ENCODE peak calls at places on chromosomes 12 and 14, in four cellular contexts. Q is mammary epithelial cell, L is tibial artery, T is thoracic aorta. D is an unnamed sample.

GRCh38 chr12:93113317-93114006 is 184.4 kb upstream of the EEA1 start:
- DNase-seq in Q (peak; percentile 23), L (no peak), T (no peak), D (no peak)

GRCh38 chr12:80636832-80637231 is 70.6 kb upstream of the MYF6 start:
- DNase-seq in Q (no peak), L (no peak), T (no peak), D (no peak)

GRCh38 chr14:81981311-81981675 is 447.6 kb upstream of the SEL1L start:
- DNase-seq in Q (no peak), L (no peak), T (no peak), D (no peak)

GRCh38 chr12:113769322-113769721 is 196.8 kb downstream of the RBM19 start:
- DNase-seq in Q (no peak), L (no peak), T (no peak), D (no peak)

GRCh38 chr12:92408072-92408900 is 262.6 kb upstream of the BTG1 start:
- DNase-seq in Q (peak; percentile 55), L (no peak), T (no peak), D (no peak)

GRCh38 chr14:73747386-73748211 is 33.4 kb upstream of the PNMA1 start:
- DNase-seq in Q (no peak), L (no peak), T (no peak), D (no peak)

GRCh38 chr12:10829994-10830393 is 3.8 kb upstream of the TAS2R10 start:
- DNase-seq in Q (no peak), L (no peak), T (no peak), D (no peak)

GRCh38 chr14:100778951-100779690 is 46.8 kb upstream of the MEG3 start:
- DNase-seq in Q (no peak), L (no peak), T (no peak), D (no peak)

GRCh38 chr12:16880864-16881285 is 274.9 kb upstream of the LMO3 start:
- DNase-seq in Q (no peak), L (no peak), T (no peak), D (no peak)

GRCh38 chr14:22928237-22929103 is 706 bp downstream of the PRMT5 start:
- DNase-seq in Q (no peak), L (no peak), T (no peak), D (no peak)

GRCh38 chr12:132238487-132239248 is 90.7 kb downstream of the GALNT9 start:
- DNase-seq in Q (no peak), L (no peak), T (no peak), D (no peak)

GRCh38 chr12:13177373-13177772 is 19.2 kb upstream of the EMP1 start:
- DNase-seq in Q (no peak), L (no peak), T (no peak), D (no peak)

GRCh38 chr12:128509170-128509569 is 242.2 kb downstream of the TMEM132C start:
- DNase-seq in Q (no peak), L (no peak), T (no peak), D (no peak)

GRCh38 chr14:85974602-85975001 is 444.7 kb downstream of the FLRT2 start:
- DNase-seq in Q (no peak), L (no peak), T (no peak), D (no peak)

DNA sequence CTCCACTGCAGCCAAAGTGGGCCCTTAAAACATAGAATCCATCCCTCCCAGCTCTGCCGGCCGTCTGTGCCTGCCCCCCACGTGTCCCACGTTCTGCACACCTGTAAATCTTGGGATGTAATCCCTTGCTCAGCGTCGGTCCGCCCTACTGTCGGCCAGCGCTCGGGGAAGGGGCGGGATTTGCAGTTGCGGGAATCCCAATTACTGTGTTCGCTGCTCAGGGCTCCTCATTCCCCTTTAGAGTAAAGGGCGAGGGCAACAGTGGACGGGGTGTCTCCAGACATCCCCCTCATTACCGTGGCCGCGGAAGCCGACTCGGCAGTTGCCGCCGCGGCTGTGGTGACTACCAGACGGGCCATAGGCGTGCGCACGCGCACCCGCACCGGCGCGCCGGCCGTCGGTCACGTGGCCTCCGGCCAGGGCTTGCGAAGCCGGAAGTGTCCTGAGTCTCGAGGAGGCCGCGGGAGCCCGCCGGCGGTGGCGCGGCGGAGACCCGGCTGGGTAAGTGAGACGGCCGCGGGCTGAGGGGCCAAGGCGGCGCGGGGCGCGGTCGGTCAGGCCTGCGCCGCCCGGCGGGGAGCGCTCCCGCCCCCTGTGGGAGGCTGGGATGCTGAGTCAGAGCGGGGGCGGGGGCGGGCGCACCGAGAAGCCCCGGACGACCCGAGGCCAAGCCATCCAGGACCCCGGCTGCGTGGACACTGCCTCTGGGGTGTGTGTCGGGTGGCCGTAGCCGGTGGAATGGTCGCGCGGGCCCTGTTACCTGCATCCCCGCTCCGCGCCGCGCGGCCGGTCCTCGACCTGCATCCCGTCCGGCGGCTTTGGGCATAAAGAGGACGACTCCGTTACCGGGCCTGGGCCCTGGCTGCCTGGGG is at the start of gene TBK1:
- DNase-seq in Q (peak; percentile 83), L (peak; percentile 89), T (peak; percentile 45), D (peak; percentile 41)
- TF ChIP-seq CTCF in Q (no peak), L (peak; percentile 19), T (no peak), D (no peak)

GRCh38 chr12:54932691-54933090 is 51.9 kb downstream of the TESPA1 start:
- DNase-seq in Q (peak; percentile 33), L (no peak), T (no peak), D (no peak)
- H3K4me3 ChIP-seq in Q (no peak overlapping the region), L (no peak overlapping the region), T (no peak overlapping the region), D (no peak overlapping the region)

GRCh38 chr14:32313977-32314376 is 15.1 kb upstream of the AKAP6 start:
- DNase-seq in Q (no peak), L (no peak), T (no peak), D (no peak)
- TF ChIP-seq CTCF in Q (no peak), L (no peak), T (no peak), D (no peak)

GRCh38 chr12:89349814-89350213 is 2.5 kb downstream of the DUSP6 start:
- DNase-seq in Q (peak; percentile 62), L (peak; percentile 42), T (no peak), D (no peak)
- H3K4me3 ChIP-seq in Q (peak overlapping the region; percentile 85), L (peak overlapping the region; percentile 90), T (peak overlapping the region; percentile 76), D (peak overlapping the region; percentile 68)

GRCh38 chr12:6689000-6689882 is at the start of gene ZNF384:
- DNase-seq in Q (peak; percentile 99), L (peak; percentile 98), T (peak; percentile 87), D (peak; percentile 96)
- TF ChIP-seq CTCF in Q (no peak), L (peak; percentile 46), T (peak; percentile 33), D (peak; percentile 4)

DNA sequence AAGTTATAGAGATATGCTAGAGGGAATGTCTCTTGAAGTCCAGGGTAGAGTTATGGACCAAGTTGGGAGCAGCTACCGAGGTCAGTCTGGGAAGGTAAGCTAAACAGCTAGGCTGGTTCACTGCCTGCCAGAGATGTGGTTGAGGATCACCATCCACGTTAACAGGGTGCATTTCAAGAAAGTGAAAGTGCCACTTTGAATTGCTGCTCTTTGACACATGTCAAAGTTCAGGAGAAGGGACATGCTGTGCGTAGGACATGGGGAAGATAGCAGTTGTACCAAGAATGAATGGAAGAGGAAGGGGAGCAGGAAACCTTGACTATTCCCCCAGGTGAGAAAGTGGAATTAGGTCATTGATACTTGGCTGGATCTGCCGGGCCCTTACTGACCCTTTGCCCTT is 49.5 kb downstream of the MAX start:
- DNase-seq in Q (no peak), L (no peak), T (no peak), D (no peak)
- H3K4me3 ChIP-seq in Q (no peak overlapping the region), L (no peak overlapping the region), T (no peak overlapping the region), D (no peak overlapping the region)

GRCh38 chr12:65074932-65075331 is 46.2 kb downstream of the WIF1 start:
- DNase-seq in Q (no peak), L (no peak), T (no peak), D (no peak)
- TF ChIP-seq CTCF in Q (no peak), L (no peak), T (no peak), D (no peak)

DNA sequence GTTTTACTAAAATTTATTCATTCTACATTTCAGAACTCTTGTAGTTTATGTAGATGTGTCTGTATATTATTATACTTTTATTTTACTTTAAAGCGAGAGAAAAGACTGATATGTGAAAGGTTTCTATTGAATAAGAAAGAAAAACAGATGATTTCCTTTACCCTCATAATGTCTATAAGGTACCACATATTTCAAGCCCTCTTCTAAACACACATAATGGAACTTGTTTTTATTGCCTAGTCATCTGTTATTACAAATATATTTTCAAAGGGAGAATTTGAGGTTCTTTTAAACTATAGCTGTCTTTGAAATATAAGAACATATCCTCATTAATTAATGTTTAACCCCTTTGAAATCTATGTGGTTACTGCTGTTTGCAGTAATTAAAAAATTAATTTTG is 34.5 kb downstream of the NAV3 start:
- DNase-seq in Q (no peak), L (no peak), T (no peak), D (no peak)
- H3K4me3 ChIP-seq in Q (no peak overlapping the region), L (no peak overlapping the region), T (no peak overlapping the region), D (no peak overlapping the region)

D was measured in astrocyte of the cerebellum.